ENCODE peak calls at places on chromosomes 2 and 18, in six cellular contexts. Y is HEK293T, R is GM12878, Z is H1, A is K562, D is HCT116. O is an unnamed sample.

GRCh38 chr18:10088734-10089133 is 174.9 kb downstream of the VAPA start:
- DNase-seq in Z (no peak), A (no peak), Y (no peak), D (no peak), R (no peak), O (no peak)

GRCh38 chr18:5467666-5468065 is 76.1 kb downstream of the EPB41L3 start:
- DNase-seq in Z (no peak), R (no peak), A (no peak), D (no peak), Y (no peak), O (no peak)

GRCh38 chr2:133884739-133885381 is 316.6 kb upstream of the NCKAP5 start:
- DNase-seq in D (no peak), R (no peak), A (no peak), Z (no peak), Y (no peak), O (no peak)

GRCh38 chr2:112254466-112255240 is at the start of gene ZC3H8:
- DNase-seq in R (peak; percentile 80), A (peak; percentile 100), Y (peak; percentile 99), D (peak; percentile 75), Z (peak; percentile 70), O (peak; percentile 95)

GRCh38 chr18:80166240-80166639 is 57.2 kb downstream of the ADNP2 start:
- DNase-seq in Y (no peak), A (no peak), R (no peak), D (no peak), Z (no peak), O (no peak)

GRCh38 chr2:218152777-218153176 is 14.0 kb downstream of the CXCR1 start:
- DNase-seq in D (peak; percentile 53), R (no peak), Y (no peak), Z (no peak), A (no peak), O (no peak)

GRCh38 chr2:195601361-195601760 is 55.7 kb upstream of the SLC39A10 start:
- DNase-seq in D (no peak), R (no peak), Y (no peak), Z (no peak), A (no peak), O (no peak)

GRCh38 chr2:36597003-36597531 is 901 bp downstream of the FEZ2 start:
- DNase-seq in D (no peak), Z (no peak), R (no peak), A (no peak), Y (no peak), O (no peak)

GRCh38 chr2:118177932-118178331 is 89.7 kb downstream of the INSIG2 start:
- DNase-seq in A (no peak), Z (no peak), D (no peak), R (no peak), Y (no peak), O (no peak)

GRCh38 chr2:42944744-42945415 is 152.5 kb upstream of the HAAO start:
- DNase-seq in R (no peak), D (peak; percentile 15), Y (peak; percentile 37), Z (no peak), A (no peak), O (no peak)

GRCh38 chr18:44598514-44598913 is 82.2 kb upstream of the SETBP1 start:
- DNase-seq in R (no peak), Z (no peak), A (no peak), Y (no peak), D (no peak), O (peak; percentile 11)

GRCh38 chr18:58605027-58606020 is 23.6 kb downstream of the ALPK2 start:
- DNase-seq in R (peak; percentile 45), Z (no peak), Y (no peak), D (peak; percentile 56), A (no peak), O (no peak)

GRCh38 chr2:201271917-201272316 is 11.6 kb downstream of the CASP8 start:
- DNase-seq in A (no peak), R (no peak), Y (no peak), Z (no peak), D (no peak), O (no peak)

GRCh38 chr2:119218478-119219064 is 5.1 kb upstream of the STEAP3 start:
- DNase-seq in D (peak; percentile 40), R (no peak), A (peak; percentile 58), Y (peak; percentile 67), Z (no peak), O (no peak)
- TF ChIP-seq SP1 in D (no peak), R (no peak), A (no peak), Y (no peak), Z (no peak), O (no peak)

GRCh38 chr2:8544168-8544785 is 137.6 kb upstream of the ID2 start:
- DNase-seq in R (no peak), Y (no peak), D (no peak), A (no peak), Z (no peak), O (no peak)
- TF ChIP-seq SP1 in R (no peak), Y (no peak), D (no peak), A (no peak), Z (no peak), O (no peak)

GRCh38 chr2:197969391-197969893 is 165.0 kb downstream of the PLCL1 start:
- DNase-seq in Y (no peak), R (no peak), Z (no peak), D (no peak), A (peak; percentile 13), O (no peak)
- TF ChIP-seq SP1 in Y (no peak), R (no peak), Z (no peak), D (no peak), A (no peak), O (no peak)

GRCh38 chr2:135225781-135226180 is 173.7 kb downstream of the RAB3GAP1 start:
- DNase-seq in R (no peak), Z (no peak), A (no peak), D (no peak), Y (no peak), O (no peak)

GRCh38 chr2:135230150-135230549 is 178.1 kb downstream of the RAB3GAP1 start:
- DNase-seq in Z (no peak), R (no peak), D (no peak), Y (no peak), A (no peak), O (no peak)

GRCh38 chr2:135227386-135227785 is 175.3 kb downstream of the RAB3GAP1 start:
- DNase-seq in A (no peak), Y (no peak), D (no peak), R (no peak), Z (no peak), O (no peak)

GRCh38 chr2:135226961-135227360 is 174.9 kb downstream of the RAB3GAP1 start:
- DNase-seq in A (no peak), Z (no peak), Y (no peak), D (no peak), R (no peak), O (no peak)
- TF ChIP-seq SP1 in A (no peak), Z (no peak), Y (no peak), D (no peak), R (no peak), O (no peak)

DNA sequence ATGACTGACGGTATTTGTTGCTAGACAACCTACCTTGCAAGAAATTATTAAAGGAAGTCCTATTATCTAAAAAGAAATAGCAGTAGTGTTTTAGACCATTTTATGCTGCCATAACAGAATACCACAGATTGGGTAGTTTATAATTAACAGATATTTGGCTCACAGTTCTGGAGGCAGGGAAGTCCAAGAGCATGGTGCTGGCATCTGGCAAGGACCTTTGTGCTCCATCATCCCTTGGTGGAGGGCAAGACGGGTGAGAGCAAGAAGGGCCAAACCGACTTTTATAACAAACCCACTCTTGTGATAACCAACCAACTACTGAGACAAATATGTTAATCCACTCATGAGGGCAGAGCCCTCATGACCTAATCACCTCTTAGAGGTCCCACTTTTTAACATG is 91.2 kb downstream of the DYNC1I2 start:
- DNase-seq in Z (no peak), D (no peak), Y (no peak), A (no peak), R (no peak), O (no peak)
- TF ChIP-seq SP1 in Z (no peak), D (no peak), Y (no peak), A (no peak), R (no peak), O (no peak)

GRCh38 chr2:70070557-70071268 is 16.6 kb upstream of the PCBP1 start:
- DNase-seq in Z (no peak), Y (peak; percentile 87), R (no peak), D (peak; percentile 69), A (peak; percentile 78), O (peak; percentile 47)

GRCh38 chr2:70069049-70069448 is 18.2 kb upstream of the PCBP1 start:
- DNase-seq in R (peak; percentile 83), Y (no peak), Z (no peak), D (no peak), A (no peak), O (no peak)

GRCh38 chr2:70068119-70068518 is 19.2 kb upstream of the PCBP1 start:
- DNase-seq in A (no peak), R (no peak), D (no peak), Z (no peak), Y (no peak), O (no peak)

GRCh38 chr2:70078384-70078783 is 8.9 kb upstream of the PCBP1 start:
- DNase-seq in D (no peak), Y (no peak), Z (no peak), A (peak; percentile 15), R (no peak), O (no peak)

DNA sequence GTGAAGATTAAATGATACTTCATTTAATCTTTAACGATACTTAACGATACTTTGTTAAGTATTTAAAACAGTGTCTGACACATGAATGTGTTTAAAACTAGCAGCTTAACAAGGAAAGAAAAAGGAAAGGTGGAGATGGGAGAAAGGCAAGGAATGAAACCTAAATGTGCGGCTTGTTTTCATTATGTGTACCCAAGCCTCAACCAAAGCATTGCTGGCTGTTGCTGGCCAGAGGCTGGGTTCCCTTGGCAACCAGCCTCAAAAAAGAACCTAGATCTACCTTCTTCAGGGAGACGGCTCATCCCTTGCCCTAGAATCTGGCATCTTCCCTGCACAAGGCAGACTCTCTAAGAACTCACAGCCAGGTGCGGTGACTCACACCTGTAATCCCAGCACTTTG is 13.8 kb upstream of the PCBP1 start:
- DNase-seq in R (no peak), D (no peak), Z (no peak), Y (no peak), A (no peak), O (no peak)
- TF ChIP-seq SP1 in R (no peak), D (no peak), Z (no peak), Y (no peak), A (no peak), O (no peak)

GRCh38 chr18:12038661-12039417 is 54.8 kb upstream of the ANKRD62 start:
- DNase-seq in D (peak; percentile 78), A (peak; percentile 84), R (no peak), Y (peak; percentile 74), Z (peak; percentile 50), O (peak; percentile 90)
- TF ChIP-seq SP1 in D (no peak), A (no peak), R (no peak), Y (no peak), Z (no peak), O (peak; percentile 52)

DNA sequence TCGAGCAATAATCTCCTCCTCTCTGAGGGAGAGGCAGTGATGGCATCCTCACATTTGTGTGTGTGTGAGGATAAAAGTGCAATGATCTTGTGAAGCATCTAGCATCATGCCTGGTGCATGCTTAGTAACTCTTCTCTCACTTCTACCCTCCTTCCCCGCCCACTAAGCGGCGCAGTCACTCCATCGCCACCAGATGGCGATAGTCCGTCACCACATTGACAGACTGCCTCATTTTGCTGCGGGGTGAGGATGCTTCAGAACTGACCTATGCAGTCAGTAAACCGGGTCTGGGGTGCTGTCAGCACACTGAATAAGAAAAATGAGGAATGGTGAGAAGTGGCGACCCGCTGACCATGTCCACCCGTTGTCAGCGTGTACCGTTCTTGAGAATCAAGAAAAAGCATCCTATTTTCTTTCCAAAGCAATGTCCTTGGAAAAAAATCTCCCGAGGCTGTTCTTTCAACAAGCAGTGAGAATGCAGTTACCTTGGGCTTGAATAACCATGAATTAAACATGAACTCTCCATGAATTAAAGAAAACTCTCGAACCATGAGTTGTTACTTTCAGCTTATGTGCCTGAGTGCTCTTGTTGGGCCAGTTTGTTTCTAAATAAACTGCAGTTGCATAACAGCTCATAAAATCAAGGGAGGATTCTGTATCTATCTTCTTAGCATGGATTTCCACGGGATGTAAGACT is 37.3 kb upstream of the TMEM177 start:
- DNase-seq in R (peak; percentile 40), Z (peak; percentile 47), D (peak; percentile 63), Y (peak; percentile 84), A (peak; percentile 75), O (peak; percentile 85)
- TF ChIP-seq SP1 in R (no peak), Z (no peak), D (no peak), Y (no peak), A (no peak), O (no peak)

O was measured in WTC11.